ENCODE peak calls at places on chromosomes 2 and 18, in four cellular contexts. C is HCT116, A is Peyer's patch, Q is GM12891. N is an unnamed sample.

GRCh38 chr2:181770145-181770544 is 89.8 kb upstream of the NEUROD1 start:
- DNase-seq in C (no peak), A (no peak), Q (no peak), N (no peak)

GRCh38 chr2:240685771-240686371 is 3.2 kb upstream of the AQP12B start:
- DNase-seq in C (no peak), A (peak), Q (no peak), N (no peak)

GRCh38 chr2:120761911-120762310 is 26.2 kb downstream of the GLI2 start:
- DNase-seq in C (no peak), A (peak), Q (no peak), N (no peak)

GRCh38 chr2:215466097-215466909 is 30.4 kb upstream of the FN1 start:
- DNase-seq in C (no peak), A (no peak), Q (no peak), N (no peak)

GRCh38 chr2:126681505-126681904 is 25.5 kb downstream of the GYPC start:
- DNase-seq in C (no peak), A (no peak), Q (no peak), N (no peak)

GRCh38 chr2:65031341-65032015 is 24.7 kb upstream of the CEP68 start:
- DNase-seq in C (no peak), A (no peak), Q (no peak), N (no peak)

GRCh38 chr2:66013456-66013855 is 421.5 kb upstream of the MEIS1 start:
- DNase-seq in C (no peak), A (no peak), Q (no peak), N (peak)

GRCh38 chr2:174902491-174903242 is 102.5 kb downstream of the CHN1 start:
- DNase-seq in C (no peak), A (no peak), Q (no peak), N (peak)

GRCh38 chr2:146661494-146662096 is 1183.2 kb upstream of the ACVR2A start:
- DNase-seq in C (peak), A (no peak), Q (no peak), N (peak)

GRCh38 chr2:36415623-36416022 is 60.0 kb downstream of the CRIM1 start:
- DNase-seq in C (no peak), A (no peak), Q (no peak), N (no peak)

GRCh38 chr18:13375302-13376255 is 157.0 kb downstream of the LDLRAD4 start:
- DNase-seq in C (peak), A (no peak), Q (peak), N (no peak)

GRCh38 chr2:200302940-200303727 is 3.4 kb upstream of the SPATS2L start:
- DNase-seq in C (peak), A (no peak), Q (no peak), N (no peak)

GRCh38 chr2:102735431-102736130 is 26.2 kb upstream of the TMEM182 start:
- DNase-seq in C (no peak), A (peak), Q (no peak), N (peak)

GRCh38 chr18:46832856-46833255 is 76.0 kb upstream of the ST8SIA5 start:
- DNase-seq in C (no peak), A (no peak), Q (no peak), N (no peak)

GRCh38 chr2:73448856-73449255 is 63.2 kb downstream of the ALMS1 start:
- DNase-seq in C (no peak), A (no peak), Q (no peak), N (no peak)

GRCh38 chr2:106107509-106108131 is 86.5 kb downstream of the UXS1 start:
- DNase-seq in C (no peak), A (no peak), Q (no peak), N (no peak)

GRCh38 chr18:44133483-44133882 is 547.2 kb upstream of the SETBP1 start:
- DNase-seq in C (no peak), A (no peak), Q (no peak), N (no peak)

GRCh38 chr2:171319164-171319810 is 114.5 kb downstream of the METTL8 start:
- DNase-seq in C (no peak), A (no peak), Q (no peak), N (no peak)

GRCh38 chr2:218855305-218856167 is 4.1 kb upstream of the WNT6 start:
- DNase-seq in C (no peak), A (no peak), Q (no peak), N (no peak)

GRCh38 chr2:26770986-26771586 is 7.0 kb downstream of the SLC35F6 start:
- DNase-seq in C (no peak), A (no peak), Q (no peak), N (peak)

GRCh38 chr18:6836331-6836730 is 106.8 kb downstream of the ARHGAP28 start:
- DNase-seq in C (no peak), A (no peak), Q (no peak), N (no peak)

GRCh38 chr2:108316194-108316880 is 27.6 kb downstream of the SULT1C2 start:
- DNase-seq in C (no peak), A (no peak), Q (no peak), N (no peak)

GRCh38 chr2:216911008-216911407 is 51.1 kb upstream of the TNP1 start:
- DNase-seq in C (no peak), A (no peak), Q (no peak), N (peak)

GRCh38 chr2:127051116-127051779 is 55.7 kb downstream of the BIN1 start:
- DNase-seq in C (no peak), A (peak), Q (peak), N (no peak)

GRCh38 chr18:48038636-48039035 is 108.2 kb upstream of the SMAD2 start:
- DNase-seq in C (no peak), A (no peak), Q (no peak), N (no peak)

GRCh38 chr2:96869824-96870630 is at the start of gene SEMA4C:
- DNase-seq in C (no peak), A (peak), Q (peak), N (peak)
- TF ChIP-seq POLR2A in C (peak), A (no peak), Q (no peak), N (no peak)

GRCh38 chr18:56299740-56300139 is 338.7 kb downstream of the TXNL1 start:
- DNase-seq in C (no peak), A (no peak), Q (no peak), N (no peak)
- TF ChIP-seq POLR2A in C (no peak), A (no peak), Q (no peak), N (no peak)

GRCh38 chr2:223944704-223945531 is at the start of gene WDFY1:
- DNase-seq in C (peak), A (peak), Q (peak), N (peak)
- TF ChIP-seq POLR2A in C (peak), A (peak), Q (peak), N (peak)

DNA sequence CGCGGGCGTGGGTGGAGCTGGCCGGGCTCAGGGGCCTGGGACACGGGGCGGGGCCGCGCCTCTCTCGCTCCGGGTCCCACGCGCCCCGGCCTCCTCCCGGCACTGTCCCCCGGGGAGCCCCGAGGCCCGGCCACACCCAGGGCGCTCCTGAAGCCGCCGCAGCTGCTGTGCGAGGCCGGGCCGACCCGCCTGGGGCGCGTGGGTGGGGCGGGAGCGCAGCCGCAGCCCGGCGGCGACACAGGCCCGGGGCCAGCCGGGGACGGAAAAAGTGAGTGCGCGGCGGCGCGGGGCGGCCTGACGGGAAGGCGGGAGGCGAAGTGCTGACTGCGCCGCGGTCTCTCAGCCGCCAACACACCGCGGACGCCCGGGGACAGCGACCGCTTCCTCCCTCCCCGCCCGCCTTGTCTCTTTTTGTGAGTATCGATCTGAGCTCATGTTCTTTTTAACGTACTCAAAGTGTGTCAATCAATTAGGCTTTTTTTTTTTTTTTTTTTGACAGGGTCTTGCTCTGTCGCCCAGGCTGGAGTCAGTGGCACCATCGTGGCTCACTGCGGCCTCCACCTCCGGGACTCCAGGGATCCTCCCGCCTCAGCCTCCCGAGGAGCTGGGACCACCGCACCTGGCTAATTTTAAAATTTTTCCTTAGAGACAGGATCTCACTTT is 14.5 kb downstream of the PDCD1 start:
- DNase-seq in C (peak), A (peak), Q (peak), N (peak)
- TF ChIP-seq POLR2A in C (no peak), A (no peak), Q (peak), N (peak)

GRCh38 chr2:156401863-156402262 is 34.3 kb upstream of the GPD2 start:
- DNase-seq in C (no peak), A (no peak), Q (no peak), N (no peak)

GRCh38 chr2:156399224-156399949 is 36.8 kb upstream of the GPD2 start:
- DNase-seq in C (no peak), A (no peak), Q (no peak), N (no peak)

GRCh38 chr2:156398176-156398575 is 38.0 kb upstream of the GPD2 start:
- DNase-seq in C (no peak), A (no peak), Q (no peak), N (no peak)

GRCh38 chr2:156400704-156401678 is 35.2 kb upstream of the GPD2 start:
- DNase-seq in C (peak), A (peak), Q (peak), N (peak)

GRCh38 chr2:156399950-156400703 is 36.1 kb upstream of the GPD2 start:
- DNase-seq in C (peak), A (peak), Q (peak), N (no peak)
- TF ChIP-seq POLR2A in C (peak), A (no peak), Q (no peak), N (no peak)

DNA sequence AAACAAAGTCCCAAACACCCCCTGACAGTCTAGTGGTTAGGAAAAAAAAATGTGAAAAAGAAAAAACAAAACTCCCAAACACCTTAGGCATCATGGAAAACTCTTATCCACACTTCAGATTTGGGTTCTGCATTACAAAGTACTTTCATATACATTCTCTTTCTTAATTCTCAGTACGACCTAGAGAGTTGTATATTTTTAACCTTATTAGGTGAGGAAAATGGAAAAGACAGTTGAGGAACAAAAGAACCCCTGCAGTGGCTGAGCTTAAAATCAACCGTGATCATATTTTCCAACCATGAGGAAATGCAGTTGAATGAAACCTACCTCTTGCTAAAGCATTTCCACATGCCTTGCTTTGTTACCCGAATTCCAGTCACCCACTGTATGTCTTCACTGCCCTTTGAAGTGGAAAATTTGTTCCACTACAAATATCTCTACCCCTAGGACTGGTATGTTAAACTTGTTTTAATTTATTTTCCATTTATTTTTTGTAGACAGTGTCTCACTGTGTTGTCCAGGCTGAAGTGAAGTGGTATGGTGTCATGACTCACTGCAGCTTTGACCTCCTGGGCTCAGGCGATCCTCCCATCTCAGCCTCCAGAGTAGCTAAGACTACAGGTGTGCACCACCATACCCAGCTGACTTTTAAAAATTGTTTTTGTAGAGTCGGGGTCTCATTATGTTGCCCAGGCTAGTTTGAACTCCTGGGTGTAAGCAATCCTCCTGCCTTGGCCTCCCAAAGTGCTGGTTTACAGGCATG is 56.9 kb upstream of the LPIN2 start:
- DNase-seq in C (no peak), A (no peak), Q (no peak), N (no peak)
- TF ChIP-seq POLR2A in C (no peak), A (no peak), Q (no peak), N (no peak)

GRCh38 chr2:119224391-119224972 is 848 bp downstream of the STEAP3 start:
- DNase-seq in C (no peak), A (no peak), Q (no peak), N (peak)
- TF ChIP-seq POLR2A in C (no peak), A (no peak), Q (no peak), N (no peak)

GRCh38 chr2:230794472-230794871 is 70.3 kb upstream of the ITM2C start:
- DNase-seq in C (no peak), A (no peak), Q (no peak), N (no peak)

GRCh38 chr2:230790981-230791380 is 73.8 kb upstream of the ITM2C start:
- DNase-seq in C (no peak), A (no peak), Q (no peak), N (no peak)

GRCh38 chr2:230796280-230796862 is 68.4 kb upstream of the ITM2C start:
- DNase-seq in C (no peak), A (no peak), Q (no peak), N (peak)

GRCh38 chr2:230795856-230796255 is 68.9 kb upstream of the ITM2C start:
- DNase-seq in C (no peak), A (no peak), Q (no peak), N (no peak)

GRCh38 chr2:230793573-230794359 is 71.0 kb upstream of the ITM2C start:
- DNase-seq in C (peak), A (no peak), Q (no peak), N (no peak)
- TF ChIP-seq POLR2A in C (no peak), A (no peak), Q (no peak), N (no peak)

N was measured in erythroblast.